ENCODE peak calls at places on chromosomes 2 and 18, in ten cellular contexts. K is NB4, L is IMR-90, T is esophagus squamous epithelium, N is thyroid gland, G is tibial nerve, F is stomach, H is A549, Y is HCT116, V is heart left ventricle. R is an unnamed sample.

GRCh38 chr18:48541747-48542108 is 2.9 kb downstream of the CTIF start:
- DNase-seq in K (no peak), L (no peak), T (no peak), N (no peak), G (no peak), F (no peak), H (no peak), Y (no peak), V (no peak), R (no peak)

GRCh38 chr2:132373391-132374135 is 43.0 kb upstream of the GPR39 start:
- DNase-seq in K (no peak), L (no peak), T (no peak), N (no peak), G (no peak), F (no peak), H (no peak), Y (no peak), V (no peak), R (no peak)

GRCh38 chr2:177983183-177983788 is 89.3 kb downstream of the PDE11A start:
- DNase-seq in K (peak; percentile 65), L (peak; percentile 71), T (no peak), N (peak; percentile 57), G (peak; percentile 7), F (peak; percentile 33), H (peak; percentile 71), Y (peak; percentile 34), V (no peak), R (peak; percentile 53)

GRCh38 chr2:35803133-35803532 is 552.4 kb upstream of the CRIM1 start:
- DNase-seq in K (no peak), L (no peak), T (no peak), N (no peak), G (no peak), F (no peak), H (no peak), Y (no peak), V (no peak), R (no peak)

GRCh38 chr2:43217228-43218220 is 8.9 kb downstream of the ZFP36L2 start:
- DNase-seq in K (peak; percentile 68), L (no peak), T (no peak), N (peak; percentile 51), G (no peak), F (no peak), H (no peak), Y (no peak), V (no peak), R (no peak)

GRCh38 chr2:185628985-185629384 is 109.6 kb upstream of the FSIP2 start:
- DNase-seq in K (peak; percentile 55), L (no peak), T (no peak), N (no peak), G (no peak), F (no peak), H (peak; percentile 24), Y (peak; percentile 29), V (no peak), R (peak; percentile 6)

GRCh38 chr2:150606380-150607060 is 119.1 kb upstream of the RND3 start:
- DNase-seq in K (no peak), L (peak; percentile 18), T (no peak), N (no peak), G (no peak), F (no peak), H (no peak), Y (no peak), V (no peak), R (no peak)

GRCh38 chr2:3479430-3480320 is 39.7 kb downstream of the ADI1 start:
- DNase-seq in K (no peak), L (no peak), T (no peak), N (no peak), G (no peak), F (no peak), H (no peak), Y (no peak), V (peak; percentile 42), R (no peak)

GRCh38 chr18:12657849-12658829 is at the start of gene SPIRE1:
- DNase-seq in K (peak; percentile 63), L (peak; percentile 52), T (no peak), N (peak; percentile 67), G (peak; percentile 24), F (peak; percentile 76), H (peak; percentile 53), Y (no peak), V (peak; percentile 85), R (peak; percentile 72)

GRCh38 chr18:32389191-32389590 is 81.5 kb downstream of the GAREM1 start:
- DNase-seq in K (no peak), L (no peak), T (no peak), N (no peak), G (no peak), F (no peak), H (no peak), Y (no peak), V (no peak), R (no peak)

DNA sequence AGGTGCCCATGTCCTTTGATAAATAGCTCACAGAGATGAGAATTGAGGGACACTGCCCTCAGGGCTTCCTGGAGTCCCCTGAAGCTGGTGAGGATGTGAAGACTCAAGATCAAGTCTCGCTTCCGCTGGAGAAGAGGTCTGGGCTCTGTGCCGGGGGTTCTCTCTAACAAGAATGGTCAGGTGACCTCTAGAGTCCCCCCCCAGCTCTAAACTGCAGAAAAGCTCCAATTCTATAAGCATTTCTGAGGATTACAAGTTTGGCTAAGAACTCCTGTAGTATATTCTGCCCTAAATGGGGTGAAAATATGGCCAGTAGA is 32.4 kb downstream of the LPIN2 start:
- DNase-seq in K (no peak), L (no peak), T (no peak), N (no peak), G (no peak), F (no peak), H (no peak), Y (no peak), V (no peak), R (no peak)
- TF ChIP-seq POLR2A in K (no peak), L (no peak), T (no peak), N (no peak), G (no peak), F (no peak), H (no peak), Y (no peak), V (no peak), R (no peak)

DNA sequence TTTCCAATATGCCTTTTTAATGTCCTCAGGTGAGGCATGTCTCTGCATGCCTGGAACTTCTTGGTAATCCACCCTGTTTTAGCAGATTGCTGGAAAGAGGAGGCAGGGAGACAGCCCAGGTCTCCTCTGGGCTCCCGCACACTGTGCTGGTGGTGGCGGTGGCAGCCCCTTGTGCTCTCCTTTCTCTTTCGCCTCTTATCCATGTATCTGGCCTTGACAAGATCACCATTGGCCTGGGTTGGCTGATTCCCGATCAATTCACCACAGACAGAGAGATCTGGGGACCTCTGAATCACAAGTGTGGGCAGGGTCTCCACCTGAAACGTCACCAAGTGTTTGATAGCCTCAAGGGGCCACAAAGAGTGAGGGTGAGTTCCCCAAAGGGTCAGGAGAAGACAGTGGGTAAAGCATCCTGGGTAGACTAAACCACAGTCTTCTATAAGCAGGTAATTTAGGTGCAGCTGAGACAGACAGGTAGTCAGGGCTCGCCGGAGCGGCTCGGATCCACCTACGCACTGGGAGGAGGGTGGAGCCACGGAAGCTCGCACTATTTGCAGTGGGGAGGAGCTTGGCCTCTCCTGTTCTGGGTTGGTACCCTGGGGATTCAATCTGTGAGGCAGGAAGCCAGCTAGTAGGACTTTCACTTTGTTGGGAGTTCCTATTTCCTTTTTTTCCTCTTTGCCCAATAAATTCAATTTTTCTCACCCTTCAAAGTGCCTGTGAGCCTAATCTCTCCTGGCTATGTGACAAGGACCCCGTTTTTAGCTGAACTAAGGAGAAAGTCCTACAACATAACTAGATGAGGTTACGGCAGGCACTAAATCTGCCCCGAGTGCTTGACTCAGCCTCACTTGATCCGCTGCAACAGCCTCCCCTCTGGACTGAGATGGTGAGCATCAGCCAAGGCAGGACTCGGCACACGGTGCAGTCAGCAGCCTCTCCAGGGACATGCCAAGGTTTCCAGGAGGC is 57.6 kb downstream of the SLC4A3 start:
- DNase-seq in K (peak; percentile 68), L (peak; percentile 43), T (no peak), N (peak; percentile 87), G (peak; percentile 52), F (peak; percentile 73), H (no peak), Y (peak; percentile 90), V (peak; percentile 66), R (no peak)
- TF ChIP-seq POLR2A in K (peak; percentile 13), L (no peak), T (peak; percentile 36), N (no peak), G (no peak), F (no peak), H (no peak), Y (peak; percentile 75), V (no peak), R (no peak)

DNA sequence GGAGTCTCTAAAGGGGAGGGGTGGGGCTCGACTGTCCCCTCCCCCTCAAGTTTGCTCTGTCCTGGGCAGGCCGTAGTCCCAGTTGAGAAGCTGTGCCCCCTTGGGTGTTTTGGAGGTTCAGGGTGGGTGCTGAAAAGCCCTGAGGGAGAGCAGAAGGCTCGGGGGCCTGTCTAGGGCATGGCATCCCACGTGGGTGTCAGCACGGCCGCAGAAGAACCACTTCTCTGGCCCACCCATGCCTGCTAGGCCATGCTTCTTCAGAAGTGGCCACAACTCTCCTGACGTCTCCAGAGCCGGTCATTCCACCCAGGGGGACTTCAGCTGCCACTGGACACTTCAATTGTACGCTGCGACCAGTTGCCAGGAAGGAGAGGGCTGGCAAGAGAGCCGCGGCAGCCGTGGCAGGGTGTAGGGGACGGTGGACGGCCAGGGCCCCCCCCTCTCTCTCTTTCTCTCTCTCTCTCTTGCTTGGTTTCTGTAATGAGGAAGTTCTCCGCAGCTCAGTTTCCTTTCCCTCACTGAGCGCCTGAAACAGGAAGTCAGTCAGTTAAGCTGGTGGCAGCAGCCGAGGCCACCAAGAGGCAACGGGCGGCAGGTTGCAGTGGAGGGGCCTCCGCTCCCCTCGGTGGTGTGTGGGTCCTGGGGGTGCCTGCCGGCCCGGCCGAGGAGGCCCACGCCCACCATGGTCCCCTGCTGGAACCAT is at the start of gene INPP5D:
- DNase-seq in K (peak; percentile 98), L (no peak), T (no peak), N (peak; percentile 10), G (no peak), F (peak; percentile 54), H (no peak), Y (no peak), V (peak; percentile 73), R (peak; percentile 77)
- TF ChIP-seq POLR2A in K (peak; percentile 83), L (no peak), T (peak; percentile 48), N (no peak), G (peak; percentile 11), F (no peak), H (no peak), Y (no peak), V (peak; percentile 50), R (peak; percentile 86)

GRCh38 chr2:219387284-219388126 is at the start of gene DNPEP:
- DNase-seq in K (peak; percentile 92), L (peak; percentile 89), T (peak; percentile 95), N (peak; percentile 89), G (peak; percentile 90), F (peak; percentile 95), H (peak; percentile 94), Y (peak; percentile 73), V (peak; percentile 98), R (peak; percentile 85)
- TF ChIP-seq POLR2A in K (peak; percentile 32), L (peak; percentile 57), T (peak; percentile 46), N (no peak), G (peak; percentile 38), F (no peak), H (peak; percentile 17), Y (no peak), V (peak; percentile 42), R (peak; percentile 48)

R was measured in endothelial cell of umbilical vein.